ENCODE peak calls at places on chromosome 1, in five cellular contexts. One of them, this sample, is unnamed.

GRCh38 chr1:228646717-228647522 is 88.4 kb upstream of the RHOU start:
- DNase-seq in choroid plexus epithelial cell: peak; percentile 48
- DNase-seq in T-helper 2 cell: no peak
- DNase-seq in G401: peak; percentile 35
- DNase-seq in type B pancreatic cell: no peak
- DNase-seq in this sample: peak; percentile 66

GRCh38 chr1:231855395-231855794 is 228.8 kb downstream of the DISC1 start:
- DNase-seq in choroid plexus epithelial cell: peak; percentile 40
- DNase-seq in T-helper 2 cell: no peak
- DNase-seq in G401: no peak
- DNase-seq in type B pancreatic cell: no peak
- DNase-seq in this sample: no peak

GRCh38 chr1:24619376-24619775 is 23.7 kb upstream of the SRRM1 start:
- DNase-seq in choroid plexus epithelial cell: no peak
- DNase-seq in T-helper 2 cell: no peak
- DNase-seq in G401: no peak
- DNase-seq in type B pancreatic cell: no peak
- DNase-seq in this sample: no peak

GRCh38 chr1:24955161-24955560 is 25.1 kb upstream of the RUNX3 start:
- DNase-seq in choroid plexus epithelial cell: peak; percentile 67
- DNase-seq in T-helper 2 cell: no peak
- DNase-seq in G401: no peak
- DNase-seq in type B pancreatic cell: no peak
- DNase-seq in this sample: peak; percentile 94

GRCh38 chr1:59473813-59474212 is 176.9 kb downstream of the FGGY start:
- DNase-seq in choroid plexus epithelial cell: no peak
- DNase-seq in T-helper 2 cell: no peak
- DNase-seq in G401: no peak
- DNase-seq in type B pancreatic cell: no peak
- DNase-seq in this sample: no peak

GRCh38 chr1:225462714-225463574 is 35.1 kb upstream of the LBR start:
- DNase-seq in choroid plexus epithelial cell: no peak
- DNase-seq in T-helper 2 cell: no peak
- DNase-seq in G401: peak; percentile 81
- DNase-seq in type B pancreatic cell: no peak
- DNase-seq in this sample: no peak

GRCh38 chr1:204075116-204075636 is 2.3 kb downstream of the SOX13 start:
- DNase-seq in choroid plexus epithelial cell: no peak
- DNase-seq in T-helper 2 cell: no peak
- DNase-seq in G401: no peak
- DNase-seq in type B pancreatic cell: no peak
- DNase-seq in this sample: no peak

GRCh38 chr1:18868801-18869424 is 9.5 kb upstream of the TAS1R2 start:
- DNase-seq in choroid plexus epithelial cell: no peak
- DNase-seq in T-helper 2 cell: no peak
- DNase-seq in G401: no peak
- DNase-seq in type B pancreatic cell: no peak
- DNase-seq in this sample: no peak

GRCh38 chr1:110477041-110477440 is 26.1 kb downstream of the PROK1 start:
- DNase-seq in choroid plexus epithelial cell: peak; percentile 20
- DNase-seq in T-helper 2 cell: no peak
- DNase-seq in G401: no peak
- DNase-seq in type B pancreatic cell: no peak
- DNase-seq in this sample: peak; percentile 67

GRCh38 chr1:29875557-29876028 is 639.3 kb downstream of the PTPRU start:
- DNase-seq in choroid plexus epithelial cell: no peak
- DNase-seq in T-helper 2 cell: no peak
- DNase-seq in G401: peak; percentile 54
- DNase-seq in type B pancreatic cell: no peak
- DNase-seq in this sample: no peak

GRCh38 chr1:59672851-59673574 is 141.7 kb upstream of the HOOK1 start:
- DNase-seq in choroid plexus epithelial cell: peak; percentile 80
- DNase-seq in T-helper 2 cell: no peak
- DNase-seq in G401: no peak
- DNase-seq in type B pancreatic cell: no peak
- DNase-seq in this sample: peak; percentile 86

GRCh38 chr1:237938553-237938952 is 47.8 kb upstream of the ZP4 start:
- DNase-seq in choroid plexus epithelial cell: no peak
- DNase-seq in T-helper 2 cell: no peak
- DNase-seq in G401: no peak
- DNase-seq in type B pancreatic cell: no peak
- DNase-seq in this sample: no peak

GRCh38 chr1:218803351-218803997 is 370.2 kb upstream of the LYPLAL1 start:
- DNase-seq in choroid plexus epithelial cell: no peak
- DNase-seq in T-helper 2 cell: no peak
- DNase-seq in G401: no peak
- DNase-seq in type B pancreatic cell: no peak
- DNase-seq in this sample: no peak

GRCh38 chr1:8015809-8016165 is 10.3 kb downstream of the ERRFI1 start:
- DNase-seq in choroid plexus epithelial cell: peak; percentile 83
- DNase-seq in T-helper 2 cell: no peak
- DNase-seq in G401: peak; percentile 60
- DNase-seq in type B pancreatic cell: no peak
- DNase-seq in this sample: no peak

This sample was measured in EL.